ENCODE peak calls at places on chromosomes 7 and 10, in eight cellular contexts. One of them, this sample, is unnamed.

GRCh38 chr7:12706900-12707536 is 19.6 kb downstream of the ARL4A start:
- DNase-seq in fibroblast of lung: peak; percentile 71
- DNase-seq in PC-9: no peak
- DNase-seq in astrocyte: peak; percentile 81
- DNase-seq in GM12878: no peak
- DNase-seq in OCI-LY7: no peak
- DNase-seq in PC-3: peak; percentile 91
- DNase-seq in HCT116: no peak
- DNase-seq in this sample: no peak

GRCh38 chr10:3949741-3950140 is 164.7 kb upstream of the KLF6 start:
- DNase-seq in fibroblast of lung: no peak
- DNase-seq in PC-9: no peak
- DNase-seq in astrocyte: no peak
- DNase-seq in GM12878: no peak
- DNase-seq in OCI-LY7: no peak
- DNase-seq in PC-3: no peak
- DNase-seq in HCT116: no peak
- DNase-seq in this sample: no peak

GRCh38 chr10:132539894-132540293 is 2.3 kb downstream of the INPP5A start:
- DNase-seq in fibroblast of lung: peak; percentile 63
- DNase-seq in PC-9: no peak
- DNase-seq in astrocyte: peak; percentile 76
- DNase-seq in GM12878: no peak
- DNase-seq in OCI-LY7: no peak
- DNase-seq in PC-3: peak; percentile 60
- DNase-seq in HCT116: no peak
- DNase-seq in this sample: no peak

GRCh38 chr7:134302120-134302519 is 14.6 kb downstream of the SLC35B4 start:
- DNase-seq in fibroblast of lung: peak; percentile 23
- DNase-seq in PC-9: no peak
- DNase-seq in astrocyte: peak; percentile 16
- DNase-seq in GM12878: no peak
- DNase-seq in OCI-LY7: no peak
- DNase-seq in PC-3: no peak
- DNase-seq in HCT116: no peak
- DNase-seq in this sample: no peak

GRCh38 chr10:15344876-15345285 is 26.2 kb downstream of the FAM171A1 start:
- DNase-seq in fibroblast of lung: peak; percentile 80
- DNase-seq in PC-9: no peak
- DNase-seq in astrocyte: peak; percentile 93
- DNase-seq in GM12878: no peak
- DNase-seq in OCI-LY7: no peak
- DNase-seq in PC-3: peak; percentile 62
- DNase-seq in HCT116: no peak
- DNase-seq in this sample: no peak

GRCh38 chr7:149838992-149839408 is 825 bp downstream of the ZNF862 start:
- DNase-seq in fibroblast of lung: peak; percentile 15
- DNase-seq in PC-9: no peak
- DNase-seq in astrocyte: peak; percentile 14
- DNase-seq in GM12878: no peak
- DNase-seq in OCI-LY7: no peak
- DNase-seq in PC-3: peak; percentile 22
- DNase-seq in HCT116: no peak
- DNase-seq in this sample: no peak

GRCh38 chr10:50416181-50416824 is 165.0 kb upstream of the ASAH2 start:
- DNase-seq in fibroblast of lung: no peak
- DNase-seq in PC-9: no peak
- DNase-seq in astrocyte: no peak
- DNase-seq in GM12878: no peak
- DNase-seq in OCI-LY7: peak; percentile 45
- DNase-seq in PC-3: no peak
- DNase-seq in HCT116: no peak
- DNase-seq in this sample: no peak

GRCh38 chr7:45703373-45703821 is 129.2 kb downstream of the ADCY1 start:
- DNase-seq in fibroblast of lung: no peak
- DNase-seq in PC-9: no peak
- DNase-seq in astrocyte: no peak
- DNase-seq in GM12878: no peak
- DNase-seq in OCI-LY7: no peak
- DNase-seq in PC-3: no peak
- DNase-seq in HCT116: no peak
- DNase-seq in this sample: no peak

GRCh38 chr10:131928248-131929095 is 27.7 kb downstream of the PPP2R2D start:
- DNase-seq in fibroblast of lung: no peak
- DNase-seq in PC-9: no peak
- DNase-seq in astrocyte: peak; percentile 34
- DNase-seq in GM12878: peak; percentile 40
- DNase-seq in OCI-LY7: no peak
- DNase-seq in PC-3: no peak
- DNase-seq in HCT116: no peak
- DNase-seq in this sample: no peak

GRCh38 chr7:90594791-90595317 is 1.3 kb upstream of the CDK14 start:
- DNase-seq in fibroblast of lung: peak; percentile 83
- DNase-seq in PC-9: peak; percentile 45
- DNase-seq in astrocyte: peak; percentile 95
- DNase-seq in GM12878: no peak
- DNase-seq in OCI-LY7: no peak
- DNase-seq in PC-3: peak; percentile 90
- DNase-seq in HCT116: no peak
- DNase-seq in this sample: no peak

GRCh38 chr10:116408716-116409115 is 18.9 kb upstream of the PNLIPRP3 start:
- DNase-seq in fibroblast of lung: no peak
- DNase-seq in PC-9: no peak
- DNase-seq in astrocyte: no peak
- DNase-seq in GM12878: peak; percentile 12
- DNase-seq in OCI-LY7: no peak
- DNase-seq in PC-3: no peak
- DNase-seq in HCT116: no peak
- DNase-seq in this sample: no peak

DNA sequence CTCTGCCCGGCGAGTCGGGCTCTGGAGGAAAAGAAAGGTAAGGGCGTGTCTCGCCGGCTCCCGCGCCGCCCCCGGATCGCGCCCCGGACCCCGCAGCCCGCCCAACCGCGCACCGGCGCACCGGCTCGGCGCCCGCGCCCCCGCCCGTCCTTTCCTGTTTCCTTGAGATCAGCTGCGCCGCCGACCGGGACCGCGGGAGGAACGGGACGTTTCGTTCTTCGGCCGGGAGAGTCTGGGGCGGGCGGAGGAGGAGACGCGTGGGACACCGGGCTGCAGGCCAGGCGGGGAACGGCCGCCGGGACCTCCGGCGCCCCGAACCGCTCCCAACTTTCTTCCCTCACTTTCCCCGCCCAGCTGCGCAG is 493 bp downstream of the EGFR start:
- DNase-seq in fibroblast of lung: peak; percentile 42
- DNase-seq in PC-9: peak; percentile 72
- DNase-seq in astrocyte: no peak
- DNase-seq in GM12878: no peak
- DNase-seq in OCI-LY7: no peak
- DNase-seq in PC-3: peak; percentile 34
- DNase-seq in HCT116: no peak
- DNase-seq in this sample: no peak
- H2AFZ ChIP-seq in fibroblast of lung: no peak overlapping the region
- H2AFZ ChIP-seq in PC-9: peak overlapping the region; percentile 70
- H2AFZ ChIP-seq in astrocyte: peak overlapping the region; percentile 88
- H2AFZ ChIP-seq in GM12878: no peak overlapping the region
- H2AFZ ChIP-seq in OCI-LY7: no peak overlapping the region
- H2AFZ ChIP-seq in PC-3: peak overlapping the region; percentile 55
- H2AFZ ChIP-seq in HCT116: no peak overlapping the region
- H2AFZ ChIP-seq in this sample: no peak overlapping the region

DNA sequence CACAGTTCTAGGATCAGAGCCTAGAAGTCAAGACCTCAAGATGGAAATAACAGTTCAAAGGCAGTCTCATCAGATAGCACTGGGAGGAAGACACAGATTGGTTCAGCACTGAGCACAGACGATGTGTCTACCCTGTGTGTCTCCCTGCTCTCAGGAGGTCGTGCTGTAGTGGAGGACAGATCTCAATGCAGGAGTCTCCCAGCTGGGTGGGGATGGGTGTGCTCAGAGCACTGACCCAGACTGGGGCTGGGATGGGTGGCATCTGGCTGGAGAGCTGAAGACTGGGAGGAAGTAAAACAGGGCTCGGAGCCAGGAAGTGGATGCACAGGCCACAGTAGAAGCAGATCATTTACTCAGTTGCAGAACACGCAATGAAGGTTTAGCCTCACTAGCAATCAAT is 69.5 kb upstream of the GDF10 start:
- DNase-seq in fibroblast of lung: no peak
- DNase-seq in PC-9: no peak
- DNase-seq in astrocyte: no peak
- DNase-seq in GM12878: no peak
- DNase-seq in OCI-LY7: no peak
- DNase-seq in PC-3: no peak
- DNase-seq in HCT116: no peak
- DNase-seq in this sample: no peak
- H2AFZ ChIP-seq in fibroblast of lung: no peak overlapping the region
- H2AFZ ChIP-seq in PC-9: no peak overlapping the region
- H2AFZ ChIP-seq in astrocyte: no peak overlapping the region
- H2AFZ ChIP-seq in GM12878: no peak overlapping the region
- H2AFZ ChIP-seq in OCI-LY7: no peak overlapping the region
- H2AFZ ChIP-seq in PC-3: no peak overlapping the region
- H2AFZ ChIP-seq in HCT116: no peak overlapping the region
- H2AFZ ChIP-seq in this sample: no peak overlapping the region

GRCh38 chr10:89837173-89838001 is 136.0 kb downstream of the KIF20B start:
- DNase-seq in fibroblast of lung: peak; percentile 46
- DNase-seq in PC-9: peak; percentile 11
- DNase-seq in astrocyte: peak; percentile 18
- DNase-seq in GM12878: no peak
- DNase-seq in OCI-LY7: no peak
- DNase-seq in PC-3: peak; percentile 1
- DNase-seq in HCT116: no peak
- DNase-seq in this sample: peak; percentile 34

GRCh38 chr10:89836840-89837172 is 135.4 kb downstream of the KIF20B start:
- DNase-seq in fibroblast of lung: no peak
- DNase-seq in PC-9: no peak
- DNase-seq in astrocyte: no peak
- DNase-seq in GM12878: no peak
- DNase-seq in OCI-LY7: no peak
- DNase-seq in PC-3: no peak
- DNase-seq in HCT116: no peak
- DNase-seq in this sample: no peak

GRCh38 chr10:89838002-89838615 is 136.7 kb downstream of the KIF20B start:
- DNase-seq in fibroblast of lung: peak; percentile 8
- DNase-seq in PC-9: no peak
- DNase-seq in astrocyte: no peak
- DNase-seq in GM12878: no peak
- DNase-seq in OCI-LY7: no peak
- DNase-seq in PC-3: no peak
- DNase-seq in HCT116: no peak
- DNase-seq in this sample: no peak
- H2AFZ ChIP-seq in fibroblast of lung: peak overlapping the region; percentile 54
- H2AFZ ChIP-seq in PC-9: no peak overlapping the region
- H2AFZ ChIP-seq in astrocyte: peak overlapping the region; percentile 98
- H2AFZ ChIP-seq in GM12878: peak overlapping the region; percentile 71
- H2AFZ ChIP-seq in OCI-LY7: no peak overlapping the region
- H2AFZ ChIP-seq in PC-3: peak overlapping the region; percentile 95
- H2AFZ ChIP-seq in HCT116: no peak overlapping the region
- H2AFZ ChIP-seq in this sample: peak overlapping the region; percentile 92

GRCh38 chr10:93073539-93074136 is at the start of gene CYP26A1:
- DNase-seq in fibroblast of lung: no peak
- DNase-seq in PC-9: no peak
- DNase-seq in astrocyte: no peak
- DNase-seq in GM12878: no peak
- DNase-seq in OCI-LY7: no peak
- DNase-seq in PC-3: peak; percentile 3
- DNase-seq in HCT116: no peak
- DNase-seq in this sample: peak; percentile 77

GRCh38 chr10:93072225-93072712 is 1.4 kb upstream of the CYP26A1 start:
- DNase-seq in fibroblast of lung: no peak
- DNase-seq in PC-9: no peak
- DNase-seq in astrocyte: no peak
- DNase-seq in GM12878: no peak
- DNase-seq in OCI-LY7: no peak
- DNase-seq in PC-3: peak; percentile 21
- DNase-seq in HCT116: no peak
- DNase-seq in this sample: peak; percentile 94

GRCh38 chr10:93071674-93072224 is 1.9 kb upstream of the CYP26A1 start:
- DNase-seq in fibroblast of lung: no peak
- DNase-seq in PC-9: peak; percentile 76
- DNase-seq in astrocyte: no peak
- DNase-seq in GM12878: no peak
- DNase-seq in OCI-LY7: no peak
- DNase-seq in PC-3: peak; percentile 64
- DNase-seq in HCT116: no peak
- DNase-seq in this sample: peak; percentile 55

GRCh38 chr10:93074137-93074596 is 474 bp downstream of the CYP26A1 start:
- DNase-seq in fibroblast of lung: no peak
- DNase-seq in PC-9: no peak
- DNase-seq in astrocyte: no peak
- DNase-seq in GM12878: no peak
- DNase-seq in OCI-LY7: no peak
- DNase-seq in PC-3: peak; percentile 18
- DNase-seq in HCT116: no peak
- DNase-seq in this sample: no peak

GRCh38 chr10:93072713-93073538 is 767 bp upstream of the CYP26A1 start:
- DNase-seq in fibroblast of lung: no peak
- DNase-seq in PC-9: no peak
- DNase-seq in astrocyte: no peak
- DNase-seq in GM12878: no peak
- DNase-seq in OCI-LY7: no peak
- DNase-seq in PC-3: no peak
- DNase-seq in HCT116: no peak
- DNase-seq in this sample: peak; percentile 16
- H2AFZ ChIP-seq in fibroblast of lung: no peak overlapping the region
- H2AFZ ChIP-seq in PC-9: peak overlapping the region; percentile 81
- H2AFZ ChIP-seq in astrocyte: no peak overlapping the region
- H2AFZ ChIP-seq in GM12878: no peak overlapping the region
- H2AFZ ChIP-seq in OCI-LY7: no peak overlapping the region
- H2AFZ ChIP-seq in PC-3: peak overlapping the region; percentile 92
- H2AFZ ChIP-seq in HCT116: no peak overlapping the region
- H2AFZ ChIP-seq in this sample: peak overlapping the region; percentile 87

GRCh38 chr10:118523775-118524174 is 71.7 kb downstream of the PRLHR start:
- DNase-seq in fibroblast of lung: no peak
- DNase-seq in PC-9: no peak
- DNase-seq in astrocyte: no peak
- DNase-seq in GM12878: no peak
- DNase-seq in OCI-LY7: no peak
- DNase-seq in PC-3: peak; percentile 35
- DNase-seq in HCT116: no peak
- DNase-seq in this sample: no peak
- H2AFZ ChIP-seq in fibroblast of lung: no peak overlapping the region
- H2AFZ ChIP-seq in PC-9: no peak overlapping the region
- H2AFZ ChIP-seq in astrocyte: no peak overlapping the region
- H2AFZ ChIP-seq in GM12878: no peak overlapping the region
- H2AFZ ChIP-seq in OCI-LY7: no peak overlapping the region
- H2AFZ ChIP-seq in PC-3: no peak overlapping the region
- H2AFZ ChIP-seq in HCT116: no peak overlapping the region
- H2AFZ ChIP-seq in this sample: no peak overlapping the region

GRCh38 chr10:77970869-77971803 is 44.6 kb upstream of the DLG5 start:
- DNase-seq in fibroblast of lung: peak; percentile 99
- DNase-seq in PC-9: peak; percentile 38
- DNase-seq in astrocyte: peak; percentile 94
- DNase-seq in GM12878: no peak
- DNase-seq in OCI-LY7: peak; percentile 8
- DNase-seq in PC-3: peak; percentile 99
- DNase-seq in HCT116: no peak
- DNase-seq in this sample: peak; percentile 33
- H2AFZ ChIP-seq in fibroblast of lung: peak overlapping the region; percentile 43
- H2AFZ ChIP-seq in PC-9: no peak overlapping the region
- H2AFZ ChIP-seq in astrocyte: no peak overlapping the region
- H2AFZ ChIP-seq in GM12878: peak overlapping the region; percentile 24
- H2AFZ ChIP-seq in OCI-LY7: no peak overlapping the region
- H2AFZ ChIP-seq in PC-3: peak overlapping the region; percentile 6
- H2AFZ ChIP-seq in HCT116: no peak overlapping the region
- H2AFZ ChIP-seq in this sample: no peak overlapping the region

GRCh38 chr7:43849069-43849468 is 20.2 kb downstream of the MRPS24 start:
- DNase-seq in fibroblast of lung: no peak
- DNase-seq in PC-9: no peak
- DNase-seq in astrocyte: no peak
- DNase-seq in GM12878: no peak
- DNase-seq in OCI-LY7: no peak
- DNase-seq in PC-3: no peak
- DNase-seq in HCT116: no peak
- DNase-seq in this sample: no peak
- H2AFZ ChIP-seq in fibroblast of lung: no peak overlapping the region
- H2AFZ ChIP-seq in PC-9: no peak overlapping the region
- H2AFZ ChIP-seq in astrocyte: no peak overlapping the region
- H2AFZ ChIP-seq in GM12878: no peak overlapping the region
- H2AFZ ChIP-seq in OCI-LY7: no peak overlapping the region
- H2AFZ ChIP-seq in PC-3: no peak overlapping the region
- H2AFZ ChIP-seq in HCT116: no peak overlapping the region
- H2AFZ ChIP-seq in this sample: no peak overlapping the region

This sample was measured in MM.1S.